ENCODE peak calls at places on chromosomes 3 and 15, in nine cellular contexts. J is stimulated activated CD8-positive, alpha-beta memory T cell treated with anti-CD3 and anti-CD28 coated beads, Interleukin-7, amount 100 ng/mL, for 1 hour; W is AG08395; V is choroid plexus epithelial cell; A is globus pallidus; C is RKO; O is posterior cingulate gyrus; R is Karpas-422; Y is WTC11. N is an unnamed sample.

GRCh38 chr3:84755860-84756259 is 202.9 kb upstream of the CADM2 start:
- DNase-seq in J (no peak), W (no peak), V (no peak), A (no peak), C (no peak), O (no peak), R (no peak), Y (no peak), N (no peak)

GRCh38 chr3:101158374-101158773 is 162.0 kb downstream of the IMPG2 start:
- DNase-seq in J (no peak), W (no peak), V (no peak), A (no peak), C (no peak), O (no peak), R (no peak), Y (no peak), N (no peak)

GRCh38 chr15:60093273-60094067 is 89.4 kb downstream of the FOXB1 start:
- DNase-seq in J (no peak), W (no peak), V (no peak), A (peak), C (no peak), O (no peak), R (no peak), Y (no peak), N (no peak)

GRCh38 chr3:60053518-60054265 is 1003.9 kb upstream of the CFAP20DC start:
- DNase-seq in J (no peak), W (peak), V (no peak), A (no peak), C (no peak), O (no peak), R (no peak), Y (no peak), N (no peak)

GRCh38 chr3:197746801-197747237 is 2.9 kb upstream of the FYTTD1 start:
- DNase-seq in J (no peak), W (no peak), V (peak), A (peak), C (no peak), O (no peak), R (peak), Y (no peak), N (no peak)

GRCh38 chr3:53606793-53607192 is 112.4 kb downstream of the CACNA1D start:
- DNase-seq in J (no peak), W (no peak), V (no peak), A (no peak), C (no peak), O (no peak), R (no peak), Y (no peak), N (no peak)

GRCh38 chr3:139716908-139717485 is 39.2 kb upstream of the NMNAT3 start:
- DNase-seq in J (no peak), W (no peak), V (peak), A (no peak), C (no peak), O (no peak), R (no peak), Y (no peak), N (no peak)

GRCh38 chr3:99483841-99484240 is 154.6 kb upstream of the COL8A1 start:
- DNase-seq in J (no peak), W (no peak), V (no peak), A (no peak), C (no peak), O (no peak), R (no peak), Y (no peak), N (no peak)

GRCh38 chr3:178288074-178288473 is 248.2 kb upstream of the KCNMB2 start:
- DNase-seq in J (no peak), W (no peak), V (no peak), A (no peak), C (no peak), O (no peak), R (no peak), Y (no peak), N (no peak)

GRCh38 chr3:66038726-66039589 is at the start of gene MAGI1:
- DNase-seq in J (no peak), W (peak), V (peak), A (peak), C (peak), O (peak), R (no peak), Y (peak), N (peak)

GRCh38 chr15:51450001-51450400 is 108.5 kb downstream of the GLDN start:
- DNase-seq in J (no peak), W (no peak), V (peak), A (no peak), C (no peak), O (no peak), R (no peak), Y (no peak), N (no peak)

GRCh38 chr15:67202991-67203390 is 51.5 kb downstream of the AAGAB start:
- DNase-seq in J (no peak), W (no peak), V (no peak), A (no peak), C (no peak), O (no peak), R (no peak), Y (no peak), N (no peak)

GRCh38 chr3:37466660-37467359 is 292.4 kb upstream of the LRRFIP2 start:
- DNase-seq in J (no peak), W (no peak), V (no peak), A (no peak), C (no peak), O (no peak), R (no peak), Y (no peak), N (no peak)

GRCh38 chr3:66348696-66349095 is 127.9 kb downstream of the SLC25A26 start:
- DNase-seq in J (no peak), W (no peak), V (no peak), A (peak), C (no peak), O (no peak), R (no peak), Y (no peak), N (no peak)

GRCh38 chr15:79849789-79850188 is 47.0 kb downstream of the MTHFS start:
- DNase-seq in J (no peak), W (peak), V (peak), A (peak), C (peak), O (peak), R (peak), Y (peak), N (peak)

GRCh38 chr3:108319428-108320053 is 23.2 kb downstream of the HHLA2 start:
- DNase-seq in J (no peak), W (no peak), V (no peak), A (no peak), C (no peak), O (no peak), R (no peak), Y (no peak), N (no peak)

GRCh38 chr3:185825379-185825638 is 467 bp upstream of the IGF2BP2 start:
- DNase-seq in J (no peak), W (no peak), V (no peak), A (no peak), C (no peak), O (no peak), R (no peak), Y (no peak), N (no peak)

GRCh38 chr3:140319801-140320200 is 358.1 kb upstream of the TRIM42 start:
- DNase-seq in J (no peak), W (no peak), V (no peak), A (no peak), C (no peak), O (no peak), R (no peak), Y (no peak), N (no peak)

GRCh38 chr3:14810070-14810732 is 8.6 kb upstream of the FGD5 start:
- DNase-seq in J (no peak), W (no peak), V (no peak), A (no peak), C (no peak), O (no peak), R (no peak), Y (peak), N (no peak)

GRCh38 chr15:83398591-83398990 is 48.5 kb upstream of the SH3GL3 start:
- DNase-seq in J (no peak), W (peak), V (peak), A (no peak), C (peak), O (no peak), R (no peak), Y (no peak), N (no peak)

GRCh38 chr3:49869525-49870126 is at the start of gene CAMKV:
- DNase-seq in J (no peak), W (no peak), V (no peak), A (no peak), C (no peak), O (peak), R (peak), Y (peak), N (no peak)

GRCh38 chr3:55678521-55679216 is 191.6 kb upstream of the WNT5A start:
- DNase-seq in J (no peak), W (no peak), V (no peak), A (no peak), C (no peak), O (no peak), R (no peak), Y (no peak), N (no peak)

GRCh38 chr15:31153531-31153930 is 52.0 kb upstream of the TRPM1 start:
- DNase-seq in J (no peak), W (no peak), V (no peak), A (no peak), C (no peak), O (no peak), R (no peak), Y (no peak), N (no peak)

GRCh38 chr15:39710681-39711080 is 72.0 kb downstream of the FSIP1 start:
- DNase-seq in J (no peak), W (no peak), V (no peak), A (no peak), C (no peak), O (no peak), R (no peak), Y (no peak), N (no peak)

GRCh38 chr3:155517907-155518306 is 224.4 kb upstream of the STRIT1 start:
- DNase-seq in J (no peak), W (no peak), V (no peak), A (no peak), C (no peak), O (no peak), R (no peak), Y (no peak), N (no peak)

GRCh38 chr3:15327941-15328340 is 4.4 kb downstream of the SH3BP5 start:
- DNase-seq in J (no peak), W (no peak), V (no peak), A (no peak), C (no peak), O (no peak), R (no peak), Y (no peak), N (no peak)

GRCh38 chr3:172194702-172195392 is 155.5 kb downstream of the FNDC3B start:
- DNase-seq in J (no peak), W (peak), V (peak), A (no peak), C (no peak), O (no peak), R (no peak), Y (no peak), N (no peak)

N was measured in cerebellar nuclear complex.